ENCODE peak calls at places on chromosomes 16 and 17, in ten cellular contexts. Y is activated CD8-positive, alpha-beta T cell treated with anti-CD3 and anti-CD28 coated beads for 36 hours; C is fibroblast of lung; H is AG10803; B is Peyer's patch; K is cardiac fibroblast; L is neural progenitor cell; P is MM.1S; Z is left ventricle myocardium inferior; A is AG04449. S is an unnamed sample.
A peak's percentile ranks its signal among the peaks of the same experiment; 100 is the strongest.

GRCh38 chr16:50740747-50741146 is 1.1 kb upstream of the CYLD start:
- DNase-seq in Y (no peak), C (no peak), H (no peak), B (no peak), K (no peak), L (no peak), P (no peak), Z (no peak), A (no peak), S (no peak)

GRCh38 chr17:4770632-4771031 is 1.1 kb upstream of the TM4SF5 start:
- DNase-seq in Y (no peak), C (no peak), H (no peak), B (no peak), K (no peak), L (no peak), P (no peak), Z (no peak), A (no peak), S (peak; percentile 17)

GRCh38 chr17:66784621-66785364 is 50.1 kb upstream of the CACNG5 start:
- DNase-seq in Y (no peak), C (no peak), H (no peak), B (no peak), K (no peak), L (no peak), P (no peak), Z (no peak), A (no peak), S (peak; percentile 57)

GRCh38 chr17:20125724-20126123 is 116.6 kb downstream of the SPECC1 start:
- DNase-seq in Y (no peak), C (no peak), H (no peak), B (no peak), K (no peak), L (no peak), P (no peak), Z (no peak), A (no peak), S (no peak)

GRCh38 chr16:72934661-72935403 is 113.1 kb downstream of the ZFHX3 start:
- DNase-seq in Y (no peak), C (peak; percentile 91), H (peak; percentile 32), B (no peak), K (peak; percentile 72), L (no peak), P (no peak), Z (no peak), A (no peak), S (no peak)

GRCh38 chr17:40678902-40679522 is 14.0 kb upstream of the KRT222 start:
- DNase-seq in Y (peak; percentile 29), C (no peak), H (no peak), B (no peak), K (no peak), L (no peak), P (peak; percentile 16), Z (no peak), A (no peak), S (no peak)

GRCh38 chr17:44220211-44221071 is 966 bp upstream of the UBTF start:
- DNase-seq in Y (peak; percentile 72), C (peak; percentile 64), H (peak; percentile 55), B (peak; percentile 52), K (peak; percentile 73), L (peak; percentile 71), P (peak; percentile 60), Z (peak; percentile 51), A (no peak), S (no peak)

GRCh38 chr17:17985555-17985954 is 12.9 kb downstream of the DRC3 start:
- DNase-seq in Y (peak; percentile 29), C (no peak), H (no peak), B (no peak), K (peak; percentile 16), L (no peak), P (no peak), Z (no peak), A (no peak), S (no peak)

GRCh38 chr17:41539071-41539492 is 11.0 kb upstream of the KRT19 start:
- DNase-seq in Y (no peak), C (no peak), H (no peak), B (no peak), K (no peak), L (no peak), P (no peak), Z (no peak), A (no peak), S (peak; percentile 51)

GRCh38 chr16:54744998-54745397 is 185.7 kb upstream of the IRX5 start:
- DNase-seq in Y (no peak), C (no peak), H (no peak), B (no peak), K (no peak), L (no peak), P (no peak), Z (no peak), A (no peak), S (no peak)

GRCh38 chr16:54748611-54749190 is 182.0 kb upstream of the IRX5 start:
- DNase-seq in Y (no peak), C (no peak), H (no peak), B (no peak), K (no peak), L (no peak), P (no peak), Z (no peak), A (no peak), S (no peak)

GRCh38 chr16:54746596-54746995 is 184.1 kb upstream of the IRX5 start:
- DNase-seq in Y (no peak), C (no peak), H (no peak), B (no peak), K (no peak), L (peak; percentile 49), P (no peak), Z (no peak), A (no peak), S (no peak)

GRCh38 chr16:54750249-54750648 is 180.4 kb upstream of the IRX5 start:
- DNase-seq in Y (peak; percentile 2), C (no peak), H (no peak), B (no peak), K (no peak), L (no peak), P (no peak), Z (no peak), A (no peak), S (no peak)
- TF ChIP-seq CTCF in Y (no peak), C (no peak), H (no peak), B (no peak), K (no peak), L (no peak), P (no peak), Z (no peak), A (no peak), S (no peak)

GRCh38 chr16:78480588-78480987 is 381.1 kb downstream of the WWOX start:
- DNase-seq in Y (no peak), C (no peak), H (no peak), B (no peak), K (no peak), L (no peak), P (no peak), Z (no peak), A (no peak), S (no peak)

GRCh38 chr16:78474762-78475161 is 375.3 kb downstream of the WWOX start:
- DNase-seq in Y (no peak), C (no peak), H (no peak), B (no peak), K (no peak), L (no peak), P (no peak), Z (no peak), A (no peak), S (no peak)

GRCh38 chr16:78483124-78483992 is 383.9 kb downstream of the WWOX start:
- DNase-seq in Y (no peak), C (no peak), H (no peak), B (no peak), K (no peak), L (no peak), P (no peak), Z (no peak), A (no peak), S (no peak)

GRCh38 chr16:78479723-78480122 is 380.3 kb downstream of the WWOX start:
- DNase-seq in Y (no peak), C (no peak), H (no peak), B (no peak), K (no peak), L (no peak), P (no peak), Z (no peak), A (no peak), S (no peak)

DNA sequence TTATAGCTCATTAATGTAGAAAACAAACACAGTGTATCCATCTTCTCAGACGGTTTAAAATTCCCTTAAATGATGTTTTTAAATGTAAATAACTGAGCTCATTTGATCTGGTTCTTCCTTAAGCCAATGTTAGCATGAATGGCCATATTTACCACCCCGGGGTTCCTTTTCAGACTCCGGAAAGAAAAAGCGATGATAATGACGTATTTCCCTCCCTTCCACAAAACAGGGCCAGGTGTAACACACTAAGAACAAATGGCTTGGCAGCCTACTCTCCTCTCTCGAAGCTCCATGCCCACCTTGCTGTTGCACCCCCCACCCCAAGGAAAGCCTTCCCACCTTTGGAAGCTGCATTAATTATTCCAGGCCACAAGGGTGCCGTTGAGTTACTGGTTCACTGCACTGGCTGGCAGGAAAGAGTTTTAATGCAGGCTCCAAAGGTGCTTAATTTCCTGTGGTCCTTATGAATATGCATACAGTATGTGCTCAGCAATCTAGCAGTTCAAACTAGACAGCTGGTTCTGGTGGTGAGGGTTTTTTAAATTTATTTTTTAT is 378.9 kb downstream of the WWOX start:
- DNase-seq in Y (peak; percentile 4), C (no peak), H (no peak), B (no peak), K (peak; percentile 11), L (peak; percentile 30), P (peak; percentile 22), Z (no peak), A (no peak), S (no peak)
- TF ChIP-seq CTCF in Y (peak; percentile 32), C (no peak), H (peak; percentile 12), B (no peak), K (peak; percentile 17), L (peak; percentile 32), P (peak; percentile 34), Z (peak; percentile 42), A (no peak), S (no peak)

GRCh38 chr17:45247429-45248131 is 14.3 kb downstream of the SPATA32 start:
- DNase-seq in Y (peak; percentile 100), C (peak; percentile 89), H (peak; percentile 38), B (peak; percentile 100), K (peak; percentile 91), L (peak; percentile 99), P (peak; percentile 97), Z (peak; percentile 87), A (no peak), S (no peak)
- TF ChIP-seq CTCF in Y (no peak), C (no peak), H (no peak), B (no peak), K (no peak), L (no peak), P (no peak), Z (no peak), A (no peak), S (no peak)

DNA sequence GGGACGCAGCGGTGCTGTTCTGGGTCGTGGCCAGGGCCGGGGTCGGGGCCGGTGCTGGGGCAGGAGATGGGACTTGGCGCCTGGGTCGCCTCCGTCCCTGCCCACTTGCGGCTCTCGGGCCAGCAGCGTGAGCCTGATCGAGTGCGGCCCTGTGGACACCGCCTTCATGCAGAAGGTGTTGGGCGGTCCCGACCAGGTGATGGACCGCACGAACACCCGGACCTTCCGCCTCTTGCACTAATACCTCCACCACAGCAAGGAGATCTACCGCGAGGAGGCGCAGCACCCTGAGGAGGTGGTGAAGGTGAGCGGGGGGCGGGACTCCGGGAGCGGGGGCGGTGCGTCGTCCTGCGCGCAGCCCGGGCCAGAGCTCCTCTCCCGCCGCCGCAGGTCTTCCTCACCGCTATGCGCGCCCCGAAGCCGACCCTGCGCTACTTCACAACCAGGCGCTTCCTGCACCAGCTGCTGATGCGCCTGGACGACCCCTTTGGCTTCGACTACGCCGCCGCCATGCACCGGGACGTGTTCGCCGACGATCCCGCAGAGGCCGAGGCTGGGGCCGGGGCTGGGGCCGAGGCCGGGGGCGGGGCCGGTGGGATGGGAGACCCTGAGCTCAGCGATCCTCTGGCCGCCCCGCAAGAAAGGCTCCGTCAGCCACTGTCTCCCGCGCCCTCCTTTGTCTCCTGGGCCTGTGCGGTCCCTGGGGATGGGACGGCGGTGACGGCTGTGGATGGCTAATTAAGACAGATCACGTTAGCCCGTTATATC is 4.5 kb upstream of the HSD17B1 start:
- DNase-seq in Y (peak; percentile 91), C (no peak), H (no peak), B (peak; percentile 93), K (peak; percentile 51), L (peak; percentile 90), P (peak; percentile 76), Z (peak; percentile 57), A (no peak), S (no peak)
- TF ChIP-seq CTCF in Y (peak; percentile 75), C (no peak), H (no peak), B (peak; percentile 21), K (peak; percentile 14), L (peak; percentile 59), P (peak; percentile 53), Z (peak; percentile 42), A (peak; percentile 52), S (peak; percentile 53)

S was measured in chondrocyte.